ENCODE peak calls at places on chromosomes 2 and 18, in ten cellular contexts. P is Right ventricle myocardium superior, D is ovary, E is NCI-H1105, I is right lobe of liver, C is AML-193, U is KG1, V is RWPE1, Q is NCI-H526, R is NCI-H748 treated with DMSO at 0.1 percent for 48 hours. A is an unnamed sample.

GRCh38 chr2:233813236-233814062 is 35.3 kb downstream of the MROH2A start:
- DNase-seq in P (no peak), D (peak), E (no peak), I (no peak), C (no peak), U (no peak), V (no peak), Q (no peak), R (no peak), A (peak)

GRCh38 chr2:43102366-43103092 is 123.9 kb downstream of the ZFP36L2 start:
- DNase-seq in P (peak), D (no peak), E (no peak), I (no peak), C (no peak), U (no peak), V (no peak), Q (no peak), R (no peak), A (no peak)

GRCh38 chr2:137929504-137929886 is 34.8 kb upstream of the HNMT start:
- DNase-seq in P (no peak), D (no peak), E (no peak), I (no peak), C (no peak), U (no peak), V (no peak), Q (no peak), R (no peak), A (no peak)

GRCh38 chr2:191167766-191168165 is 17.0 kb upstream of the STAT4 start:
- DNase-seq in P (no peak), D (no peak), E (no peak), I (no peak), C (no peak), U (no peak), V (no peak), Q (no peak), R (no peak), A (no peak)

GRCh38 chr18:74748809-74749208 is 151.1 kb downstream of the ZNF407 start:
- DNase-seq in P (no peak), D (no peak), E (peak), I (no peak), C (no peak), U (no peak), V (no peak), Q (peak), R (no peak), A (no peak)

GRCh38 chr2:40281021-40281940 is 170.6 kb downstream of the SLC8A1 start:
- DNase-seq in P (no peak), D (no peak), E (no peak), I (no peak), C (no peak), U (no peak), V (peak), Q (no peak), R (no peak), A (no peak)

GRCh38 chr2:65351234-65351947 is 81.0 kb downstream of the SPRED2 start:
- DNase-seq in P (no peak), D (no peak), E (no peak), I (no peak), C (no peak), U (no peak), V (no peak), Q (no peak), R (no peak), A (no peak)

GRCh38 chr18:41906528-41907256 is 48.3 kb upstream of the PIK3C3 start:
- DNase-seq in P (no peak), D (no peak), E (peak), I (no peak), C (peak), U (no peak), V (peak), Q (peak), R (peak), A (no peak)

GRCh38 chr2:54572636-54573531 is 116.8 kb downstream of the SPTBN1 start:
- DNase-seq in P (no peak), D (no peak), E (no peak), I (no peak), C (no peak), U (no peak), V (no peak), Q (no peak), R (peak), A (no peak)

GRCh38 chr2:32614069-32614468 is 13.8 kb upstream of the TTC27 start:
- DNase-seq in P (no peak), D (no peak), E (no peak), I (no peak), C (no peak), U (no peak), V (no peak), Q (no peak), R (no peak), A (no peak)

GRCh38 chr2:130824492-130825061 is 12.1 kb upstream of the ARHGEF4 start:
- DNase-seq in P (peak), D (no peak), E (no peak), I (no peak), C (no peak), U (no peak), V (peak), Q (no peak), R (peak), A (no peak)

GRCh38 chr2:236769981-236770671 is 200.5 kb downstream of the ACKR3 start:
- DNase-seq in P (no peak), D (no peak), E (no peak), I (no peak), C (no peak), U (no peak), V (peak), Q (no peak), R (no peak), A (no peak)

GRCh38 chr2:74548919-74549684 is 4.6 kb downstream of the LOXL3 start:
- DNase-seq in P (peak), D (peak), E (peak), I (peak), C (peak), U (no peak), V (peak), Q (peak), R (peak), A (peak)

GRCh38 chr18:7616661-7617060 is 49.5 kb downstream of the PTPRM start:
- DNase-seq in P (peak), D (no peak), E (no peak), I (peak), C (no peak), U (no peak), V (no peak), Q (no peak), R (no peak), A (peak)

GRCh38 chr2:190973726-190974628 is 40.0 kb downstream of the STAT1 start:
- DNase-seq in P (no peak), D (no peak), E (no peak), I (no peak), C (no peak), U (no peak), V (no peak), Q (no peak), R (no peak), A (no peak)

GRCh38 chr2:10536569-10537133 is 88.5 kb upstream of the ODC1 start:
- DNase-seq in P (no peak), D (no peak), E (no peak), I (peak), C (no peak), U (no peak), V (no peak), Q (no peak), R (no peak), A (no peak)

GRCh38 chr2:8710951-8711350 is 29.1 kb downstream of the ID2 start:
- DNase-seq in P (no peak), D (no peak), E (no peak), I (no peak), C (no peak), U (no peak), V (no peak), Q (no peak), R (no peak), A (no peak)

GRCh38 chr18:58645398-58645797 is 16.5 kb upstream of the ALPK2 start:
- DNase-seq in P (no peak), D (no peak), E (no peak), I (no peak), C (no peak), U (no peak), V (no peak), Q (no peak), R (no peak), A (no peak)

GRCh38 chr18:68797901-68798300 is at the start of gene CCDC102B:
- DNase-seq in P (no peak), D (no peak), E (no peak), I (no peak), C (no peak), U (no peak), V (no peak), Q (no peak), R (peak), A (no peak)